ENCODE peak calls at places on chromosomes 16 and 17, in ten cellular contexts. J is RWPE2; Z is naive B cell; Q is activated CD4-positive, alpha-beta T cell treated with anti-CD3 and anti-CD28 coated beads for 36 hours; N is activated T-cell treated with anti-CD3 and anti-CD28 coated beads, Interleukin-2, amount 50 U/mL, for 4 hours; C is naive thymus-derived CD8-positive, alpha-beta T cell; D is right cardiac atrium; B is activated B cell treated with CpG ODN at 0.5 μM for 24 hours; R is HCT116; A is left cardiac atrium. H is an unnamed sample.

GRCh38 chr16:66360624-66361324 is 5.7 kb upstream of the CDH5 start:
- ATAC-seq in B (no peak), A (no peak), R (no peak), Z (no peak), J (no peak), Q (no peak), D (peak), N (no peak), C (no peak), H (no peak)

GRCh38 chr16:1199342-1200013 is 25.6 kb downstream of the TPSG1 start:
- ATAC-seq in A (no peak), Z (no peak), D (no peak), J (no peak), N (no peak), B (no peak), R (peak), C (no peak), Q (no peak), H (no peak)

GRCh38 chr16:84843149-84844048 is 23.6 kb downstream of the CRISPLD2 start:
- ATAC-seq in Z (no peak), N (no peak), A (no peak), Q (no peak), R (no peak), D (no peak), J (no peak), B (no peak), C (peak), H (no peak)

GRCh38 chr17:17780941-17781590 is 55.7 kb downstream of the SREBF1 start:
- ATAC-seq in R (peak), Z (no peak), B (no peak), N (no peak), Q (no peak), C (no peak), A (no peak), D (peak), J (peak), H (no peak)

GRCh38 chr17:1412185-1413110 is 12.4 kb upstream of the YWHAE start:
- ATAC-seq in D (peak), Q (no peak), J (peak), N (no peak), C (no peak), Z (no peak), A (peak), R (no peak), B (no peak), H (no peak)

GRCh38 chr16:11253009-11253994 is 2.7 kb downstream of the SOCS1 start:
- ATAC-seq in Z (no peak), R (no peak), Q (peak), N (peak), B (no peak), J (no peak), A (no peak), C (no peak), D (no peak), H (peak)

GRCh38 chr16:88761830-88762229 is 23.2 kb downstream of the PIEZO1 start:
- ATAC-seq in Q (no peak), Z (no peak), B (no peak), N (no peak), R (no peak), C (no peak), J (no peak), D (no peak), A (no peak), H (no peak)

GRCh38 chr16:18852647-18853046 is 51.3 kb upstream of the ARL6IP1 start:
- ATAC-seq in B (no peak), Z (no peak), R (no peak), C (no peak), Q (no peak), D (no peak), J (no peak), A (no peak), N (no peak), H (no peak)

GRCh38 chr16:70444249-70445063 is 5.6 kb upstream of the ST3GAL2 start:
- ATAC-seq in B (no peak), A (no peak), C (no peak), J (no peak), Z (no peak), N (no peak), R (no peak), D (peak), Q (no peak), H (no peak)

GRCh38 chr16:70480127-70481105 is 26.0 kb downstream of the FCSK start:
- ATAC-seq in B (no peak), C (no peak), Q (no peak), J (no peak), R (no peak), D (no peak), N (no peak), A (no peak), Z (no peak), H (no peak)

GRCh38 chr17:78163881-78164747 is 4.3 kb upstream of the SYNGR2 start:
- ATAC-seq in J (no peak), Z (no peak), Q (no peak), B (no peak), C (no peak), N (no peak), A (no peak), R (no peak), D (no peak), H (no peak)

GRCh38 chr17:4554441-4554996 is 665 bp downstream of the MYBBP1A start:
- ATAC-seq in Z (no peak), A (peak), C (no peak), B (no peak), R (peak), Q (peak), J (peak), D (peak), N (peak), H (no peak)

GRCh38 chr17:35548213-35548810 is 10.8 kb upstream of the SLFN12L start:
- ATAC-seq in C (no peak), J (no peak), Z (no peak), Q (no peak), A (no peak), N (no peak), B (no peak), D (peak), R (no peak), H (no peak)

GRCh38 chr17:48543854-48544355 is 1.0 kb downstream of the HOXB2 start:
- ATAC-seq in Q (peak), A (peak), Z (peak), R (peak), N (peak), C (peak), D (peak), J (no peak), B (peak), H (peak)

GRCh38 chr17:19250421-19251141 is 13.4 kb downstream of the EPN2 start:
- ATAC-seq in J (no peak), D (peak), N (no peak), R (no peak), Q (no peak), B (no peak), C (no peak), Z (no peak), A (peak), H (no peak)

GRCh38 chr17:74760404-74761105 is 12.1 kb downstream of the NHERF1 start:
- ATAC-seq in Q (no peak), D (peak), C (no peak), N (no peak), J (peak), Z (no peak), B (no peak), R (no peak), A (peak), H (no peak)

GRCh38 chr16:57276596-57276995 is 7.9 kb downstream of the PLLP start:
- ATAC-seq in J (peak), Q (no peak), A (peak), B (no peak), D (peak), N (no peak), C (no peak), Z (no peak), R (no peak), H (no peak)

GRCh38 chr17:29630630-29631193 is 8.0 kb upstream of the CORO6 start:
- ATAC-seq in C (no peak), N (no peak), R (no peak), Z (no peak), Q (no peak), B (no peak), A (no peak), J (no peak), D (no peak), H (no peak)

GRCh38 chr16:50067290-50067853 is 1.6 kb downstream of the HEATR3 start:
- ATAC-seq in B (no peak), Q (peak), Z (no peak), J (no peak), N (peak), C (peak), R (no peak), A (no peak), D (no peak), H (peak)

GRCh38 chr16:50238868-50239301 is 27.5 kb upstream of the ADCY7 start:
- ATAC-seq in Z (no peak), A (no peak), B (no peak), C (no peak), Q (no peak), J (no peak), R (no peak), N (no peak), D (no peak), H (no peak)

GRCh38 chr17:19833914-19834313 is 33.8 kb downstream of the ULK2 start:
- ATAC-seq in A (no peak), N (no peak), J (no peak), R (no peak), B (no peak), D (no peak), C (no peak), Z (no peak), Q (peak), H (peak)

GRCh38 chr16:17225551-17225950 is 245.2 kb downstream of the XYLT1 start:
- ATAC-seq in Z (no peak), N (no peak), A (peak), C (no peak), Q (no peak), R (no peak), D (no peak), J (no peak), B (no peak), H (no peak)

GRCh38 chr17:75260679-75261335 is 599 bp downstream of the GGA3 start:
- ATAC-seq in J (peak), Z (peak), D (peak), B (peak), A (peak), R (peak), N (peak), C (peak), Q (peak), H (peak)

GRCh38 chr17:80649672-80650338 is 105.2 kb downstream of the RPTOR start:
- ATAC-seq in C (peak), R (peak), Q (peak), N (peak), A (peak), D (peak), Z (no peak), J (peak), B (peak), H (peak)

GRCh38 chr16:81369888-81370504 is 55.2 kb downstream of the GAN start:
- ATAC-seq in R (no peak), J (no peak), A (no peak), N (no peak), D (no peak), B (no peak), Q (no peak), C (no peak), Z (no peak), H (no peak)

GRCh38 chr16:27407158-27407557 is 5.2 kb downstream of the IL21R start:
- ATAC-seq in J (no peak), Z (no peak), R (no peak), Q (peak), A (no peak), D (no peak), C (peak), B (no peak), N (peak), H (peak)

H was measured in activated T-helper 17 cell treated with anti-CD3 and anti-CD28 coated beads, Interleukin-2, amount 50 U/mL, for 72 hours.